ENCODE peak calls at places on chromosomes 11 and 22, in ten cellular contexts. One of them, this sample, is unnamed.

GRCh38 chr11:63999349-64000025 is 13.2 kb downstream of the OTUB1 start:
- DNase-seq in foreskin fibroblast: peak
- DNase-seq in H9: peak
- DNase-seq in HCEC 1CT: no peak
- DNase-seq in CD8-positive, alpha-beta T cell: peak
- DNase-seq in T follicular helper cell: peak
- DNase-seq in Caco-2: peak
- DNase-seq in mucosa of descending colon: peak
- DNase-seq in C1 segment of cervical spinal cord: no peak
- DNase-seq in naive thymus-derived CD8-positive, alpha-beta T cell: peak
- DNase-seq in this sample: peak

GRCh38 chr22:22536916-22537315 is 16.8 kb upstream of the ZNF280A start:
- DNase-seq in HCEC 1CT: no peak
- DNase-seq in CD8-positive, alpha-beta T cell: no peak
- DNase-seq in H9: no peak
- DNase-seq in Caco-2: no peak
- DNase-seq in naive thymus-derived CD8-positive, alpha-beta T cell: no peak
- DNase-seq in C1 segment of cervical spinal cord: no peak
- DNase-seq in foreskin fibroblast: no peak
- DNase-seq in mucosa of descending colon: no peak
- DNase-seq in T follicular helper cell: no peak
- DNase-seq in this sample: no peak

GRCh38 chr22:27461470-27461869 is 340.1 kb downstream of the MN1 start:
- DNase-seq in Caco-2: peak
- DNase-seq in foreskin fibroblast: peak
- DNase-seq in HCEC 1CT: peak
- DNase-seq in C1 segment of cervical spinal cord: no peak
- DNase-seq in H9: peak
- DNase-seq in CD8-positive, alpha-beta T cell: no peak
- DNase-seq in T follicular helper cell: no peak
- DNase-seq in mucosa of descending colon: no peak
- DNase-seq in naive thymus-derived CD8-positive, alpha-beta T cell: no peak
- DNase-seq in this sample: peak

GRCh38 chr11:9230291-9230690 is 34.9 kb downstream of the DENND5A start:
- DNase-seq in foreskin fibroblast: no peak
- DNase-seq in Caco-2: no peak
- DNase-seq in CD8-positive, alpha-beta T cell: no peak
- DNase-seq in C1 segment of cervical spinal cord: no peak
- DNase-seq in mucosa of descending colon: no peak
- DNase-seq in naive thymus-derived CD8-positive, alpha-beta T cell: no peak
- DNase-seq in T follicular helper cell: no peak
- DNase-seq in HCEC 1CT: no peak
- DNase-seq in H9: peak
- DNase-seq in this sample: no peak

GRCh38 chr11:131371791-131372104 is 1.3 kb downstream of the NTM start:
- DNase-seq in C1 segment of cervical spinal cord: no peak
- DNase-seq in CD8-positive, alpha-beta T cell: no peak
- DNase-seq in naive thymus-derived CD8-positive, alpha-beta T cell: no peak
- DNase-seq in T follicular helper cell: no peak
- DNase-seq in HCEC 1CT: no peak
- DNase-seq in mucosa of descending colon: no peak
- DNase-seq in foreskin fibroblast: no peak
- DNase-seq in H9: no peak
- DNase-seq in Caco-2: no peak
- DNase-seq in this sample: no peak

GRCh38 chr11:75733346-75734107 is 15.9 kb downstream of the MOGAT2 start:
- DNase-seq in C1 segment of cervical spinal cord: no peak
- DNase-seq in HCEC 1CT: no peak
- DNase-seq in Caco-2: no peak
- DNase-seq in foreskin fibroblast: no peak
- DNase-seq in T follicular helper cell: no peak
- DNase-seq in CD8-positive, alpha-beta T cell: no peak
- DNase-seq in naive thymus-derived CD8-positive, alpha-beta T cell: no peak
- DNase-seq in H9: no peak
- DNase-seq in mucosa of descending colon: no peak
- DNase-seq in this sample: peak

GRCh38 chr11:61776561-61777075 is 15.8 kb downstream of the TMEM258 start:
- DNase-seq in CD8-positive, alpha-beta T cell: no peak
- DNase-seq in HCEC 1CT: peak
- DNase-seq in foreskin fibroblast: peak
- DNase-seq in mucosa of descending colon: peak
- DNase-seq in naive thymus-derived CD8-positive, alpha-beta T cell: peak
- DNase-seq in H9: peak
- DNase-seq in C1 segment of cervical spinal cord: no peak
- DNase-seq in Caco-2: peak
- DNase-seq in T follicular helper cell: peak
- DNase-seq in this sample: peak

GRCh38 chr11:126929186-126930085 is 71.1 kb downstream of the KIRREL3 start:
- DNase-seq in naive thymus-derived CD8-positive, alpha-beta T cell: no peak
- DNase-seq in T follicular helper cell: no peak
- DNase-seq in HCEC 1CT: no peak
- DNase-seq in H9: no peak
- DNase-seq in Caco-2: no peak
- DNase-seq in CD8-positive, alpha-beta T cell: no peak
- DNase-seq in foreskin fibroblast: no peak
- DNase-seq in mucosa of descending colon: no peak
- DNase-seq in C1 segment of cervical spinal cord: no peak
- DNase-seq in this sample: no peak

GRCh38 chr11:59182457-59183151 is 10.7 kb downstream of the DTX4 start:
- DNase-seq in HCEC 1CT: no peak
- DNase-seq in T follicular helper cell: no peak
- DNase-seq in naive thymus-derived CD8-positive, alpha-beta T cell: peak
- DNase-seq in H9: peak
- DNase-seq in CD8-positive, alpha-beta T cell: no peak
- DNase-seq in mucosa of descending colon: peak
- DNase-seq in C1 segment of cervical spinal cord: no peak
- DNase-seq in foreskin fibroblast: no peak
- DNase-seq in Caco-2: peak
- DNase-seq in this sample: no peak

GRCh38 chr11:122731500-122731913 is 76.0 kb downstream of the UBASH3B start:
- DNase-seq in CD8-positive, alpha-beta T cell: no peak
- DNase-seq in T follicular helper cell: no peak
- DNase-seq in Caco-2: no peak
- DNase-seq in HCEC 1CT: peak
- DNase-seq in naive thymus-derived CD8-positive, alpha-beta T cell: no peak
- DNase-seq in foreskin fibroblast: peak
- DNase-seq in mucosa of descending colon: no peak
- DNase-seq in H9: no peak
- DNase-seq in C1 segment of cervical spinal cord: no peak
- DNase-seq in this sample: no peak

GRCh38 chr11:1817511-1817910 is 17.3 kb upstream of the SYT8 start:
- DNase-seq in T follicular helper cell: no peak
- DNase-seq in H9: no peak
- DNase-seq in Caco-2: no peak
- DNase-seq in HCEC 1CT: no peak
- DNase-seq in mucosa of descending colon: no peak
- DNase-seq in foreskin fibroblast: no peak
- DNase-seq in CD8-positive, alpha-beta T cell: no peak
- DNase-seq in naive thymus-derived CD8-positive, alpha-beta T cell: no peak
- DNase-seq in C1 segment of cervical spinal cord: no peak
- DNase-seq in this sample: no peak

GRCh38 chr11:118341749-118342489 is 586 bp downstream of the CD3D start:
- DNase-seq in Caco-2: no peak
- DNase-seq in C1 segment of cervical spinal cord: no peak
- DNase-seq in H9: no peak
- DNase-seq in naive thymus-derived CD8-positive, alpha-beta T cell: peak
- DNase-seq in HCEC 1CT: no peak
- DNase-seq in foreskin fibroblast: no peak
- DNase-seq in mucosa of descending colon: no peak
- DNase-seq in CD8-positive, alpha-beta T cell: no peak
- DNase-seq in T follicular helper cell: no peak
- DNase-seq in this sample: no peak

GRCh38 chr11:112227002-112227401 is 774 bp downstream of the PTS start:
- DNase-seq in Caco-2: no peak
- DNase-seq in naive thymus-derived CD8-positive, alpha-beta T cell: no peak
- DNase-seq in C1 segment of cervical spinal cord: no peak
- DNase-seq in CD8-positive, alpha-beta T cell: no peak
- DNase-seq in HCEC 1CT: peak
- DNase-seq in mucosa of descending colon: no peak
- DNase-seq in T follicular helper cell: no peak
- DNase-seq in foreskin fibroblast: peak
- DNase-seq in H9: no peak
- DNase-seq in this sample: no peak

GRCh38 chr11:76626921-76627391 is 43.6 kb downstream of the LRRC32 start:
- DNase-seq in naive thymus-derived CD8-positive, alpha-beta T cell: no peak
- DNase-seq in T follicular helper cell: no peak
- DNase-seq in foreskin fibroblast: no peak
- DNase-seq in HCEC 1CT: peak
- DNase-seq in CD8-positive, alpha-beta T cell: peak
- DNase-seq in mucosa of descending colon: no peak
- DNase-seq in H9: no peak
- DNase-seq in C1 segment of cervical spinal cord: no peak
- DNase-seq in Caco-2: no peak
- DNase-seq in this sample: no peak

GRCh38 chr22:21657020-21657360 is 8.8 kb upstream of the PPIL2 start:
- DNase-seq in HCEC 1CT: no peak
- DNase-seq in C1 segment of cervical spinal cord: no peak
- DNase-seq in H9: no peak
- DNase-seq in mucosa of descending colon: no peak
- DNase-seq in CD8-positive, alpha-beta T cell: no peak
- DNase-seq in naive thymus-derived CD8-positive, alpha-beta T cell: no peak
- DNase-seq in Caco-2: no peak
- DNase-seq in T follicular helper cell: no peak
- DNase-seq in foreskin fibroblast: no peak
- DNase-seq in this sample: no peak

GRCh38 chr11:1952806-1953482 is 5.8 kb downstream of the MRPL23 start:
- DNase-seq in foreskin fibroblast: no peak
- DNase-seq in HCEC 1CT: no peak
- DNase-seq in Caco-2: no peak
- DNase-seq in mucosa of descending colon: no peak
- DNase-seq in H9: no peak
- DNase-seq in T follicular helper cell: no peak
- DNase-seq in CD8-positive, alpha-beta T cell: no peak
- DNase-seq in C1 segment of cervical spinal cord: no peak
- DNase-seq in naive thymus-derived CD8-positive, alpha-beta T cell: no peak
- DNase-seq in this sample: no peak

GRCh38 chr11:48107188-48107704 is 109.4 kb upstream of the OR4B1 start:
- DNase-seq in foreskin fibroblast: peak
- DNase-seq in CD8-positive, alpha-beta T cell: no peak
- DNase-seq in mucosa of descending colon: no peak
- DNase-seq in H9: no peak
- DNase-seq in naive thymus-derived CD8-positive, alpha-beta T cell: no peak
- DNase-seq in Caco-2: no peak
- DNase-seq in HCEC 1CT: peak
- DNase-seq in T follicular helper cell: no peak
- DNase-seq in C1 segment of cervical spinal cord: no peak
- DNase-seq in this sample: no peak

GRCh38 chr11:125073616-125074483 is 10.7 kb downstream of the SLC37A2 start:
- DNase-seq in CD8-positive, alpha-beta T cell: no peak
- DNase-seq in H9: no peak
- DNase-seq in naive thymus-derived CD8-positive, alpha-beta T cell: no peak
- DNase-seq in HCEC 1CT: no peak
- DNase-seq in Caco-2: no peak
- DNase-seq in foreskin fibroblast: no peak
- DNase-seq in C1 segment of cervical spinal cord: no peak
- DNase-seq in T follicular helper cell: no peak
- DNase-seq in mucosa of descending colon: no peak
- DNase-seq in this sample: no peak

GRCh38 chr11:118911113-118911879 is 14.4 kb downstream of the BCL9L start:
- DNase-seq in HCEC 1CT: peak
- DNase-seq in mucosa of descending colon: peak
- DNase-seq in foreskin fibroblast: no peak
- DNase-seq in Caco-2: peak
- DNase-seq in C1 segment of cervical spinal cord: no peak
- DNase-seq in CD8-positive, alpha-beta T cell: no peak
- DNase-seq in T follicular helper cell: no peak
- DNase-seq in H9: peak
- DNase-seq in naive thymus-derived CD8-positive, alpha-beta T cell: no peak
- DNase-seq in this sample: no peak